ENCODE peak calls at places on chromosomes 12 and 14, in seven cellular contexts. M is HCT116, S is HepG2, R is K562, G is SK-N-SH, P is GM12878, I is H1. F is an unnamed sample.

GRCh38 chr14:68181395-68182326 is 362.1 kb downstream of the RAD51B start:
- DNase-seq in M (peak; percentile 34), S (peak; percentile 68), R (no peak), G (no peak), P (peak; percentile 48), I (no peak), F (no peak)

GRCh38 chr14:92880851-92881250 is 42.1 kb upstream of the CHGA start:
- DNase-seq in M (peak; percentile 22), S (peak; percentile 62), R (no peak), G (peak; percentile 63), P (no peak), I (peak; percentile 58), F (peak; percentile 93)

GRCh38 chr12:79911889-79912656 is 22.8 kb downstream of the PPP1R12A start:
- DNase-seq in M (no peak), S (no peak), R (no peak), G (no peak), P (no peak), I (no peak), F (no peak)

GRCh38 chr12:132886529-132887477 is 602 bp downstream of the CHFR start:
- DNase-seq in M (no peak), S (peak; percentile 6), R (no peak), G (no peak), P (no peak), I (no peak), F (peak; percentile 21)

GRCh38 chr12:95721320-95721719 is 69.2 kb downstream of the NTN4 start:
- DNase-seq in M (no peak), S (no peak), R (no peak), G (no peak), P (no peak), I (no peak), F (no peak)

GRCh38 chr12:114018669-114019068 is 52.5 kb upstream of the RBM19 start:
- DNase-seq in M (no peak), S (no peak), R (no peak), G (no peak), P (no peak), I (no peak), F (peak; percentile 6)

GRCh38 chr14:34498684-34499412 is 36.8 kb upstream of the SPTSSA start:
- DNase-seq in M (peak; percentile 40), S (peak; percentile 86), R (no peak), G (peak; percentile 45), P (no peak), I (no peak), F (peak; percentile 50)

GRCh38 chr14:28298156-28298555 is 468.4 kb upstream of the FOXG1 start:
- DNase-seq in M (no peak), S (no peak), R (no peak), G (no peak), P (no peak), I (no peak), F (no peak)

GRCh38 chr12:50203691-50204090 is 36.5 kb upstream of the CERS5 start:
- DNase-seq in M (no peak), S (no peak), R (no peak), G (no peak), P (no peak), I (no peak), F (no peak)

GRCh38 chr14:81330619-81331122 is 69.5 kb downstream of the STON2 start:
- DNase-seq in M (no peak), S (no peak), R (no peak), G (no peak), P (no peak), I (no peak), F (peak; percentile 37)

GRCh38 chr12:85681333-85681732 is 154.9 kb downstream of the RASSF9 start:
- DNase-seq in M (no peak), S (no peak), R (no peak), G (no peak), P (no peak), I (no peak), F (no peak)

GRCh38 chr12:77299910-77300772 is 234.8 kb upstream of the E2F7 start:
- DNase-seq in M (no peak), S (no peak), R (no peak), G (no peak), P (no peak), I (no peak), F (no peak)

GRCh38 chr12:123916729-123917128 is 55.9 kb downstream of the CCDC92 start:
- DNase-seq in M (no peak), S (no peak), R (no peak), G (no peak), P (no peak), I (no peak), F (no peak)

GRCh38 chr14:68687746-68688145 is 105.1 kb downstream of the ZFP36L1 start:
- DNase-seq in M (peak; percentile 70), S (no peak), R (no peak), G (no peak), P (no peak), I (no peak), F (peak; percentile 27)

GRCh38 chr12:67524861-67525499 is 123.6 kb upstream of the DYRK2 start:
- DNase-seq in M (no peak), S (no peak), R (no peak), G (no peak), P (no peak), I (no peak), F (no peak)

GRCh38 chr12:95126076-95126475 is 52.7 kb upstream of the NR2C1 start:
- DNase-seq in M (no peak), S (no peak), R (no peak), G (no peak), P (no peak), I (no peak), F (no peak)

GRCh38 chr12:69354561-69355187 is 4.9 kb upstream of the YEATS4 start:
- DNase-seq in M (no peak), S (peak; percentile 49), R (no peak), G (no peak), P (no peak), I (no peak), F (no peak)

GRCh38 chr14:101602466-101602840 is 41.2 kb downstream of the DIO3 start:
- DNase-seq in M (no peak), S (no peak), R (no peak), G (no peak), P (no peak), I (no peak), F (no peak)

GRCh38 chr14:101820283-101820798 is 58.8 kb downstream of the PPP2R5C start:
- DNase-seq in M (no peak), S (no peak), R (no peak), G (no peak), P (peak; percentile 65), I (no peak), F (no peak)

DNA sequence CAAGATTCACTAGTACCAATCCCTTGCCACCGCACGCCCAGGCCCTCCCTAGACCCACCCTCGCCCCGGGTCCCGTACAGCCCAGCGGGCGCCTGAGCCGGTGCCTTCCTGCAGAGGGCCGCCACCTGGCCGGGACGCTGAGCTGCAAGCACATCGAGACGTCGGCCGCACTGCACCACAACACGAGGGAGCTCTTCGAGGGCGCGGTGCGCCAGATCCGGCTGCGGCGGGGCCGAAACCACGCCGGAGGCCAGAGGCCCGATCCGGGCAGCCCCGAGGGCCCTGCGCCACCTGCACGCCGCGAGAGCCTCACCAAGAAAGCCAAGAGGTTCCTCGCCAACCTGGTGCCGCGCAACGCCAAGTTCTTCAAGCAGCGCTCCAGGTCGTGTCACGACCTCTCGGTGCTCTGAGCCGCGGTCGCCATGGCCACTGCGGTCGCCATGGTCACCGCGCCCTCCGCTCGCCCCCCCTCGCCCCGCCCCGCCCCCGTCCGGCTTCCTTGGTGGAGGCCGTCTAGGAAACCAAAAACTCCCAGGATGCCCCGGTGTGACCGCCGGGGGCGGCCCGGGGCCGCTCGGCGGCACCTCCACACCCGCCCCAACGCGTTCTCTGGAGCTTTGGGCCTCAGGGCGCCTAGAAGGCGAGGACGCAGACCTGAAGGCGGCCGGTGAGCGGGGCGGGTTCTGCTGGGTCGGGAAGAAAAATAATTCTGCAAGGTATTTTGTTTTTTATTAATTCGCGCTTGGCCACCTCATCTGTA is 3.7 kb downstream of the REM2 start:
- DNase-seq in M (peak; percentile 49), S (no peak), R (peak; percentile 93), G (peak; percentile 93), P (peak; percentile 45), I (peak; percentile 87), F (peak; percentile 90)
- TF ChIP-seq JUND in M (no peak), S (no peak), R (no peak), G (no peak), P (no peak), I (no peak), F (no peak)

GRCh38 chr12:122094735-122095561 is 16.4 kb downstream of the MLXIP start:
- DNase-seq in M (no peak), S (no peak), R (no peak), G (no peak), P (no peak), I (no peak), F (peak; percentile 73)
- TF ChIP-seq JUND in M (no peak), S (no peak), R (no peak), G (no peak), P (no peak), I (no peak), F (no peak)

GRCh38 chr12:39915249-39915648 is 190.6 kb downstream of the SLC2A13 start:
- DNase-seq in M (no peak), S (no peak), R (no peak), G (no peak), P (no peak), I (no peak), F (no peak)

DNA sequence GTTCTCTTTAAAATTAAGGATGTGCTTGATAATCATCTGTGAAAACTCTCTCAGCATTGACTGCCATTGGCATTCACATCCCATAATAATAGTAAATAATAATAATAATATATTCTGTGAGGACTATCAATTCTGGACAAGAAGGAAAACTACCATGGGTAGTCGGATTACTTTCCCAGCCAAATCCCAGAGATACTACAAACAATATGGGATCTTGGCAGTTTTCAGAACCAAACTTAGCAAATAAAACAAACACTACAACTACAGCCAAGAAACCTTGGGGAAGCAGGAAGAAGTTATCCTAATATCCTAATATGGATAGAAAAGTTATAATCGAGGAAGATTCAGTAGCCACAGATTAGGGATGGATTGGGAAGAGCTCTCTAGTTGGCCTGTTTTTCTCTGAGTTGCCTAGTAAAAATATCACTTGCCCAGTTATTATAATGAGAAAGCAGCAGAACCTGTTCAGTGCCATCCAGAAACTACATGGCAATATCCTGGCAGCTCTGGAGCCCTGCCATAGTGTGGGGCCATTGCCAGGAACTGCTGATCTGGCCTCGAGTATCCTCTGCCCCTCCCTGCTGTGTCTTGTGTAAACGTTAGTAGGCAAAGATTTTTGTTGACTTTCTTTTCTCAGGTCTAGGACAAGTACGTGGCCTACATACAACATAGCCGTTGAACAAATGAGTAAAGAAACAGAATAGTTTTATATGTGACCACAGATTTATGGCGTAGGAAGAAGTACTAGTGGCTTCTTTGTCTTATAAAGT is 193.5 kb downstream of the SLC2A13 start:
- DNase-seq in M (no peak), S (peak; percentile 18), R (no peak), G (no peak), P (no peak), I (no peak), F (peak; percentile 90)
- TF ChIP-seq JUND in M (no peak), S (no peak), R (no peak), G (no peak), P (no peak), I (no peak), F (no peak)

GRCh38 chr12:127548123-127548553 is 718.8 kb upstream of the TMEM132C start:
- DNase-seq in M (no peak), S (no peak), R (no peak), G (no peak), P (no peak), I (no peak), F (no peak)

GRCh38 chr12:127550271-127550670 is 716.7 kb upstream of the TMEM132C start:
- DNase-seq in M (no peak), S (no peak), R (no peak), G (no peak), P (no peak), I (no peak), F (no peak)

GRCh38 chr12:127552838-127553237 is 714.1 kb upstream of the TMEM132C start:
- DNase-seq in M (no peak), S (no peak), R (no peak), G (no peak), P (no peak), I (no peak), F (no peak)

GRCh38 chr12:127546721-127547505 is 720.1 kb upstream of the TMEM132C start:
- DNase-seq in M (no peak), S (no peak), R (no peak), G (no peak), P (no peak), I (no peak), F (no peak)
- TF ChIP-seq JUND in M (no peak), S (no peak), R (no peak), G (no peak), P (no peak), I (no peak), F (no peak)